ENCODE peak calls at places on chromosomes 7 and 10, in five cellular contexts. B, R, Z, L and U are unnamed samples.

GRCh38 chr7:5572439-5572838 is 148.8 kb upstream of the TNRC18 start:
- DNase-seq in B (no peak), L (no peak), Z (no peak), R (no peak), U (no peak)

GRCh38 chr10:97543025-97543546 is 29.5 kb upstream of the ANKRD2 start:
- DNase-seq in Z (peak), B (peak), L (peak), R (no peak), U (peak)

GRCh38 chr10:9012312-9012711 is 957.8 kb downstream of the GATA3 start:
- DNase-seq in L (no peak), B (peak), Z (no peak), R (no peak), U (no peak)

GRCh38 chr7:87413951-87414381 is 61.5 kb downstream of the ABCB4 start:
- DNase-seq in L (no peak), B (peak), R (no peak), Z (no peak), U (peak)

GRCh38 chr7:110541962-110542361 is 549.0 kb upstream of the LRRN3 start:
- DNase-seq in R (no peak), B (no peak), L (no peak), Z (no peak), U (no peak)

GRCh38 chr7:4270268-4270667 is 411.8 kb upstream of the FOXK1 start:
- DNase-seq in R (no peak), B (no peak), L (no peak), Z (peak), U (no peak)

GRCh38 chr10:36759111-36759805 is 366.1 kb upstream of the ANKRD30A start:
- DNase-seq in L (no peak), Z (no peak), B (peak), R (no peak), U (no peak)

GRCh38 chr7:123751816-123752215 is 3.0 kb upstream of the WASL start:
- DNase-seq in L (no peak), B (peak), R (no peak), Z (no peak), U (no peak)

GRCh38 chr7:82164813-82165212 is 278.8 kb downstream of the CACNA2D1 start:
- DNase-seq in B (peak), L (no peak), Z (no peak), R (no peak), U (no peak)

GRCh38 chr7:24724451-24725190 is 32.6 kb downstream of the GSDME start:
- DNase-seq in B (no peak), R (no peak), Z (no peak), L (no peak), U (no peak)

GRCh38 chr7:2729893-2730716 is 42.1 kb downstream of the AMZ1 start:
- DNase-seq in R (no peak), B (peak), L (no peak), Z (peak), U (peak)

GRCh38 chr7:129958643-129959479 is 6.1 kb upstream of the UBE2H start:
- DNase-seq in L (peak), R (no peak), Z (no peak), B (peak), U (peak)

GRCh38 chr7:123881300-123881699 is 36.3 kb downstream of the HYAL4 start:
- DNase-seq in L (no peak), R (no peak), Z (no peak), B (no peak), U (no peak)

GRCh38 chr7:109261781-109262180 is 692.1 kb downstream of the DNAJB9 start:
- DNase-seq in R (no peak), Z (no peak), B (no peak), L (no peak), U (no peak)

GRCh38 chr10:31069411-31069810 is 37.7 kb upstream of the ZNF438 start:
- DNase-seq in B (no peak), L (no peak), R (no peak), Z (no peak), U (no peak)

GRCh38 chr7:107327986-107328569 is 141.8 kb upstream of the GPR22 start:
- DNase-seq in Z (no peak), B (no peak), R (no peak), L (no peak), U (no peak)

GRCh38 chr7:14747701-14748100 is 154.8 kb downstream of the DGKB start:
- DNase-seq in R (no peak), L (no peak), B (peak), Z (no peak), U (no peak)

GRCh38 chr7:94298943-94299342 is 95.8 kb upstream of the COL1A2 start:
- DNase-seq in L (no peak), R (no peak), B (peak), Z (no peak), U (no peak)

GRCh38 chr7:72152171-72153131 is 259.7 kb downstream of the CALN1 start:
- DNase-seq in B (no peak), R (no peak), Z (no peak), L (no peak), U (no peak)

GRCh38 chr10:37991655-37992054 is 15.2 kb upstream of the ZNF25 start:
- DNase-seq in R (no peak), Z (no peak), L (no peak), B (no peak), U (no peak)

GRCh38 chr10:114869500-114869899 is 47.9 kb downstream of the FHIP2A start:
- DNase-seq in B (peak), Z (no peak), L (no peak), R (no peak), U (no peak)

GRCh38 chr10:50498465-50498864 is 125.3 kb downstream of the SGMS1 start:
- DNase-seq in B (no peak), L (no peak), R (no peak), Z (no peak), U (no peak)

DNA sequence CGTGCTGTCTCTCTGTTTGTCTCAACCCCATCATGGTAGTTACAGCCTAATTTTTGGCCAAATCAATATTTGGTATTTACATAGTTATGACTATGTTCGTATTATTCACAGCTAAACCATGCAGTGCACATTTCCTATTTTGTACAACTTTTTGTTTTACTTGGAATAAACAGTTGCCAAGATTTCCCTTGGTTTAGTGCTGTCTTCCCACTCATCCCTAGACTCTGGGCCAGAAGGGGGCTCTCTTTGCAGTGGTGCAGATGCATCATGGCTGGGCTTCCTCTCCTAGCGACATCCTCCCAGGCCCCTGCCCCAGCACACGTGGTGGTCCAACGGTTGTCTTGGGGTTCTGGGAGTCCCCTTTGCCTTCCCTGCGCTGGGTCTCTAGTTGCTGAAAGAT is 151.6 kb downstream of the PTPN20 start:
- DNase-seq in L (no peak), Z (peak), R (no peak), B (peak), U (no peak)
- TF ChIP-seq CTCF in L (no peak), Z (no peak), R (peak), B (peak), U (no peak)

GRCh38 chr10:614772-615582 is 74.5 kb downstream of the DIP2C start:
- DNase-seq in L (no peak), B (peak), R (no peak), Z (no peak), U (peak)

GRCh38 chr10:613217-613616 is 76.3 kb downstream of the DIP2C start:
- DNase-seq in L (peak), R (no peak), Z (no peak), B (no peak), U (no peak)

GRCh38 chr10:613661-614340 is 75.7 kb downstream of the DIP2C start:
- DNase-seq in R (no peak), L (no peak), Z (no peak), B (no peak), U (no peak)

GRCh38 chr10:614341-614664 is 75.2 kb downstream of the DIP2C start:
- DNase-seq in R (no peak), B (no peak), Z (no peak), L (no peak), U (no peak)

GRCh38 chr10:612696-613095 is 76.8 kb downstream of the DIP2C start:
- DNase-seq in L (no peak), B (no peak), Z (no peak), R (no peak), U (no peak)
- H3K27ac ChIP-seq in L (peak), B (no peak), Z (no peak), R (no peak), U (no peak)

DNA sequence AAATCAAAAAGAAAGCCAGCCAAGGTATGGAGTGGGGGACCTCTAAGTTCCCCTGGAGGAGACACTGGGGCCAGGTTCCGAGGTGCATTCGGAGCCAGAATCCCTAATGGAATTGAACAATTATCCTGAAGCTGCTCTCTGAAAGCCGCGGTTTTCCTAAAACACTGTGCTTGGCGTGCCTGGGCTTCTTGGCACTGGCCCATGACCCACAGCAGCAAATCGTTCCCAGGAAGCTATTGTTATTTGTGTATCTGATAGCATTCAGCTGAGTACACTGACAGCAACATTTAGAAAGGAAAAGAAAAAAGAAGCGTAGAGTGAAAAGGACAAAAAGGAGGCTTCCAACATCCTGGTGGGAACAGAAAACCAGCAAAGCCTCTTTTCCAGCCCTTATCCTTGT is 339.8 kb downstream of the FRMD4A start:
- DNase-seq in L (peak), B (peak), R (no peak), Z (peak), U (peak)
- TF ChIP-seq CTCF in L (no peak), B (no peak), R (no peak), Z (no peak), U (no peak)

DNA sequence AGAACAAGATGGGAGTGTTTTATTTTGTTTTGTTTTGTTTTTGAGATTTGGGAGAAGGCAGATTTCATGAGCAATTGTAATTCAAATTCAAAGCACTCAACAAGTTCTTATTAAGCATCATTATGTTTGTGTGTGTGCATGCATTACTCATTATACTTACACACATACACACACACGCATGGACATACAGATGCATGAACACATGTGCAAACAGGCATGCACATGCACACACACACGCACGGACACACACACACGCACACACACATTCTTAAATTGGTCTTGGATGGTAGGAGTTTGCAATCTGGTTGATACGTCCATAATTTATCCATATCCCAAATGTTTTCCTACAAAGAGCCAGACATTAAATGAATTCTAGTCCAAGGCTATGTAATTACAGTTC is 702.8 kb downstream of the INHBA start:
- DNase-seq in B (no peak), Z (no peak), R (no peak), L (no peak), U (no peak)
- H3K27ac ChIP-seq in B (no peak), Z (no peak), R (no peak), L (no peak), U (no peak)

DNA sequence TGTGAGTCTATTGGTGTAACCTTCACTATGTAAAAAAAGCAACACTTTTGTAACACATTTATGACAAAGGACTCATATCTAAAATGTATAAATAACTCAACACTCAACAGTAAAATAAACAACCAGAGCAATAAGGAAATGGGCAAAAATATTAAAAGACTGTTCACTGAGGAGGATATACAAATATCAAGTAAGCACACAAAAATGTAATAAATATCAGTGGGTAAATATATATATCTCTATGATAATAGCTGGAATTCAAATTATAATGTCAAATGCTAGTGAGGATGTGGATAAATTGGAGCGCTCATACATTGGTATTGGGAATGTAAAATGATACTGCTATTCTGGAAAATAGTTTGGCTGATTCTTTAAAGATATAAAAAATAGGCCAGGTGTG is 53.0 kb downstream of the HDAC9 start:
- DNase-seq in B (no peak), R (no peak), L (no peak), Z (no peak), U (no peak)
- TF ChIP-seq CTCF in B (no peak), R (no peak), L (no peak), Z (no peak), U (no peak)

GRCh38 chr7:132901241-132901640 is 180.6 kb downstream of the CHCHD3 start:
- DNase-seq in B (no peak), R (no peak), Z (no peak), L (no peak), U (no peak)

GRCh38 chr7:132906193-132906829 is 175.6 kb downstream of the CHCHD3 start:
- DNase-seq in Z (no peak), R (no peak), B (no peak), L (no peak), U (no peak)

GRCh38 chr7:132907380-132907940 is 174.4 kb downstream of the CHCHD3 start:
- DNase-seq in R (no peak), L (no peak), Z (no peak), B (no peak), U (no peak)

GRCh38 chr7:132899833-132900232 is 182.1 kb downstream of the CHCHD3 start:
- DNase-seq in L (no peak), Z (no peak), R (no peak), B (no peak), U (no peak)

DNA sequence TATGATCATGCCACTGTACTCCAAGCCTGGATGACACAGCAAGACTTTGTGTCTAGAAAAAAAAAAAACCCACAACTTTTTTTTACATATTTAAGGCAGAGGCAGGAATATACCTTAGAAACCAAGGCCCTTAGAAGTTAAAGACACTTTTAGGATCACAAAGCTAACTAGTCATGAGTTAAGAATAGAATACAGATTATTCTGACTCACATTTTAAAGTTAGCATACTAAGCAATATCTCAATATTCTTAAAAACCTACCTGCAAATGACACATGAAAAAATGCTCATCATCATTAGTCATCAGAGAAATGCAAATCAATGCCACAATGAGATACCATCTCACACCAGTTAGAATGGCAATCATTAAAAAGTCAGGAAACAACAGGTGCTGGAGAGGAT is 177.7 kb downstream of the CHCHD3 start:
- DNase-seq in R (no peak), B (no peak), Z (no peak), L (no peak), U (no peak)
- H3K27ac ChIP-seq in R (no peak), B (no peak), Z (no peak), L (no peak), U (no peak)

GRCh38 chr10:102394079-102394800 is 1.3 kb upstream of the NFKB2 start:
- DNase-seq in Z (peak), B (peak), R (peak), L (peak), U (peak)

GRCh38 chr10:102395677-102396197 is at the start of gene NFKB2:
- DNase-seq in R (peak), L (no peak), B (no peak), Z (no peak), U (no peak)

GRCh38 chr10:102392306-102392705 is 3.2 kb upstream of the NFKB2 start:
- DNase-seq in L (no peak), R (no peak), B (no peak), Z (no peak), U (no peak)

GRCh38 chr10:102394801-102395676 is 466 bp upstream of the NFKB2 start:
- DNase-seq in Z (peak), L (peak), B (peak), R (peak), U (peak)

GRCh38 chr10:102393411-102394078 is 2.0 kb upstream of the NFKB2 start:
- DNase-seq in Z (no peak), R (no peak), L (no peak), B (no peak), U (no peak)
- TF ChIP-seq CTCF in Z (peak), R (no peak), L (peak), B (peak), U (peak)

GRCh38 chr7:127996253-127997071 is 34.8 kb downstream of the LRRC4 start:
- DNase-seq in L (no peak), R (no peak), B (no peak), Z (no peak), U (no peak)
- H3K27ac ChIP-seq in L (peak), R (no peak), B (no peak), Z (no peak), U (peak)

GRCh38 chr10:128007017-128007416 is 100.1 kb downstream of the PTPRE start:
- DNase-seq in Z (no peak), B (no peak), R (no peak), L (no peak), U (no peak)

GRCh38 chr10:128007971-128008370 is 101.1 kb downstream of the PTPRE start:
- DNase-seq in L (no peak), Z (no peak), R (no peak), B (no peak), U (no peak)

GRCh38 chr10:128008521-128009250 is 101.8 kb downstream of the PTPRE start:
- DNase-seq in L (no peak), Z (no peak), B (no peak), R (no peak), U (no peak)

GRCh38 chr10:128009357-128009756 is 102.5 kb downstream of the PTPRE start:
- DNase-seq in L (no peak), Z (no peak), B (no peak), R (no peak), U (no peak)

GRCh38 chr10:128005858-128006257 is 99.0 kb downstream of the PTPRE start:
- DNase-seq in L (no peak), R (no peak), Z (no peak), B (no peak), U (no peak)
- TF ChIP-seq CTCF in L (no peak), R (no peak), Z (no peak), B (no peak), U (no peak)